ENCODE peak calls at places on chromosome 13, in six cellular contexts. H is ovary, U is body of pancreas, E is heart left ventricle, Z is breast epithelium, D is IMR-90. J is an unnamed sample.
A peak's percentile ranks its signal among the peaks of the same experiment; 100 is the strongest.

GRCh38 chr13:21458457-21458815 is 667 bp downstream of the ZDHHC20 start:
- DNase-seq in H (peak; percentile 19), U (peak; percentile 59), E (peak; percentile 34), Z (peak; percentile 50), D (no peak), J (peak; percentile 36)

GRCh38 chr13:102333320-102334181 is 68.3 kb downstream of the FGF14 start:
- DNase-seq in H (no peak), U (no peak), E (no peak), Z (no peak), D (no peak), J (no peak)

GRCh38 chr13:97005631-97006262 is 11.5 kb upstream of the OXGR1 start:
- DNase-seq in H (no peak), U (no peak), E (no peak), Z (no peak), D (peak; percentile 76), J (no peak)

GRCh38 chr13:76421011-76421410 is 465.2 kb downstream of the KCTD12 start:
- DNase-seq in H (no peak), U (no peak), E (no peak), Z (no peak), D (no peak), J (no peak)

GRCh38 chr13:101691326-101691725 is 238.9 kb downstream of the ITGBL1 start:
- DNase-seq in H (no peak), U (no peak), E (no peak), Z (no peak), D (no peak), J (no peak)

GRCh38 chr13:40221460-40222201 is 444.8 kb downstream of the FOXO1 start:
- DNase-seq in H (peak; percentile 43), U (peak; percentile 43), E (no peak), Z (peak; percentile 58), D (no peak), J (no peak)

GRCh38 chr13:22061371-22061805 is 390.5 kb downstream of the FGF9 start:
- DNase-seq in H (no peak), U (no peak), E (no peak), Z (no peak), D (no peak), J (no peak)

GRCh38 chr13:37889811-37890210 is 20.2 kb upstream of the TRPC4 start:
- DNase-seq in H (no peak), U (no peak), E (no peak), Z (no peak), D (no peak), J (no peak)

GRCh38 chr13:50484472-50485113 is 358.9 kb downstream of the DLEU7 start:
- DNase-seq in H (no peak), U (no peak), E (no peak), Z (no peak), D (no peak), J (no peak)

GRCh38 chr13:81302125-81302524 is 961.2 kb upstream of the SPRY2 start:
- DNase-seq in H (no peak), U (no peak), E (no peak), Z (no peak), D (no peak), J (no peak)

GRCh38 chr13:110743687-110744086 is 30.2 kb downstream of the ING1 start:
- DNase-seq in H (no peak), U (no peak), E (no peak), Z (no peak), D (no peak), J (no peak)

GRCh38 chr13:109840201-109840892 is 54.0 kb upstream of the IRS2 start:
- DNase-seq in H (no peak), U (no peak), E (no peak), Z (no peak), D (peak; percentile 56), J (no peak)

GRCh38 chr13:66875264-66875663 is 354.9 kb downstream of the PCDH9 start:
- DNase-seq in H (no peak), U (no peak), E (no peak), Z (no peak), D (no peak), J (no peak)

GRCh38 chr13:54241719-54242118 is 1213.1 kb downstream of the OLFM4 start:
- DNase-seq in H (no peak), U (peak; percentile 11), E (no peak), Z (no peak), D (no peak), J (no peak)

GRCh38 chr13:75762967-75763366 is 126.8 kb downstream of the LMO7 start:
- DNase-seq in H (no peak), U (no peak), E (no peak), Z (no peak), D (no peak), J (no peak)

GRCh38 chr13:110250258-110250891 is 56.6 kb downstream of the COL4A1 start:
- DNase-seq in H (peak; percentile 48), U (no peak), E (peak; percentile 82), Z (no peak), D (peak; percentile 77), J (peak; percentile 90)

GRCh38 chr13:110714798-110715394 is 1.4 kb downstream of the ING1 start:
- DNase-seq in H (peak; percentile 66), U (peak; percentile 66), E (peak; percentile 66), Z (peak; percentile 59), D (peak; percentile 25), J (peak; percentile 94)

GRCh38 chr13:99265823-99266426 is 7.7 kb upstream of the GPR18 start:
- DNase-seq in H (no peak), U (no peak), E (no peak), Z (no peak), D (peak; percentile 63), J (no peak)

GRCh38 chr13:69425235-69425634 is 682.4 kb upstream of the ATXN8OS start:
- DNase-seq in H (no peak), U (no peak), E (no peak), Z (no peak), D (no peak), J (no peak)

GRCh38 chr13:25901460-25902376 is 150.1 kb downstream of the SHISA2 start:
- DNase-seq in H (no peak), U (no peak), E (no peak), Z (no peak), D (peak; percentile 11), J (no peak)

GRCh38 chr13:99293178-99293577 is 14.0 kb downstream of the GPR183 start:
- DNase-seq in H (no peak), U (no peak), E (no peak), Z (no peak), D (no peak), J (no peak)

GRCh38 chr13:49026851-49027250 is 51.1 kb downstream of the FNDC3A start:
- DNase-seq in H (no peak), U (no peak), E (no peak), Z (no peak), D (peak; percentile 48), J (no peak)

GRCh38 chr13:71217827-71218226 is 649.2 kb downstream of the DACH1 start:
- DNase-seq in H (no peak), U (no peak), E (no peak), Z (no peak), D (no peak), J (no peak)

GRCh38 chr13:106917673-106918652 is 350.0 kb upstream of the ARGLU1 start:
- DNase-seq in H (peak; percentile 29), U (peak; percentile 68), E (peak; percentile 67), Z (peak; percentile 51), D (peak; percentile 61), J (peak; percentile 52)

GRCh38 chr13:96998071-96998470 is 3.8 kb upstream of the OXGR1 start:
- DNase-seq in H (no peak), U (no peak), E (no peak), Z (no peak), D (no peak), J (no peak)

GRCh38 chr13:26485786-26486185 is 71.7 kb upstream of the WASF3 start:
- DNase-seq in H (no peak), U (no peak), E (no peak), Z (no peak), D (no peak), J (peak; percentile 57)

GRCh38 chr13:112106467-112107141 is 39.7 kb downstream of the SOX1 start:
- DNase-seq in H (no peak), U (no peak), E (no peak), Z (no peak), D (no peak), J (no peak)

DNA sequence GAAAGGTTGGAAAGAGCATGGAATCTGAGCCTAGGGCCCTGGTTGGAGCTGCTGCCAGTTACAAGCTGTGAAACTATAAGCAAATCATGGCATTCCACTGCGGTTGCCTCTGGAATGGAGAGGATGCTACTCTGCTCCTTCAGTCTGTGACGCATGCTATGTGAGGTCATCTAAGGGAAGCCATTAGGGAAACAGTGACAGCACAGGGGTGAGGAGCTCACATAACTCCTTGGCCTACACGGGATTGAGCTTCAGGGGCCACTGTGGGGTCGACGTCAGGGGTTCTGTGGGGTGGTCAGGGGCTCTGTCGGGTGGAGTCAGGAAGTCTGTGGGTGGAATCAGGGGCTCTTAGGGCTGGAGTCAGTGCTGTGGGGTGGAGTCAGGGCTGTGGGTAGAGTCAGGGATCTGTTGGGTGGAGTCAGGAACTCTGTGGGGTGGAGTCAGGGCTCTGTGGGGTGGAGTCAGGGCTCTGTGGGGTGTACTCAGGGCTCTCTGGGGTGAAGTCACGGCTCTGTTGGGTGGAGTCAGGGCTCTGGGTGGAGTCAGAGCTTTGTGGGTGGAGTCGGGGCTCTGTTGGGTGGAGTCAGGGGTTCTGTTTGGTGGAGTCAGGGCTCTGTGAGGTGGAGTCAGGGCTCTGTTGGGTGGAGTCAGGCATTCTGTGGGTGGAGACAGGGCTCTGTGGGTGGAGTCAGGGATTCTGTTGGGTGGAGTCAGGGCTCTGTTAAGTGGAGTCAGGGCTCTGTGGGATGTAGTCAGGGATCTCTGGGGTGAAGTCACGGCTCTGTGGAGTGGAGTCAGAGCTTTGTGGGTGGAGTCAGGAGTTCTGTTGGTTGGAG is 35.8 kb upstream of the MEDAG start:
- DNase-seq in H (peak; percentile 92), U (peak; percentile 35), E (peak; percentile 90), Z (peak; percentile 78), D (peak; percentile 100), J (peak; percentile 89)
- TF ChIP-seq POLR2A in H (peak; percentile 54), U (no peak), E (no peak), Z (no peak), D (peak; percentile 66), J (no peak)

GRCh38 chr13:51645154-51645650 is 60.9 kb downstream of the WDFY2 start:
- DNase-seq in H (no peak), U (no peak), E (no peak), Z (no peak), D (peak; percentile 57), J (no peak)
- H3K4me3 ChIP-seq in H (no peak overlapping the region), U (no peak overlapping the region), E (no peak overlapping the region), Z (no peak overlapping the region), D (no peak overlapping the region), J (no peak overlapping the region)

GRCh38 chr13:44050450-44051063 is 170.9 kb downstream of the LACC1 start:
- DNase-seq in H (no peak), U (no peak), E (no peak), Z (no peak), D (peak; percentile 52), J (no peak)
- TF ChIP-seq CTCF in H (peak; percentile 41), U (peak; percentile 76), E (peak; percentile 76), Z (peak; percentile 52), D (peak; percentile 75), J (no peak)

DNA sequence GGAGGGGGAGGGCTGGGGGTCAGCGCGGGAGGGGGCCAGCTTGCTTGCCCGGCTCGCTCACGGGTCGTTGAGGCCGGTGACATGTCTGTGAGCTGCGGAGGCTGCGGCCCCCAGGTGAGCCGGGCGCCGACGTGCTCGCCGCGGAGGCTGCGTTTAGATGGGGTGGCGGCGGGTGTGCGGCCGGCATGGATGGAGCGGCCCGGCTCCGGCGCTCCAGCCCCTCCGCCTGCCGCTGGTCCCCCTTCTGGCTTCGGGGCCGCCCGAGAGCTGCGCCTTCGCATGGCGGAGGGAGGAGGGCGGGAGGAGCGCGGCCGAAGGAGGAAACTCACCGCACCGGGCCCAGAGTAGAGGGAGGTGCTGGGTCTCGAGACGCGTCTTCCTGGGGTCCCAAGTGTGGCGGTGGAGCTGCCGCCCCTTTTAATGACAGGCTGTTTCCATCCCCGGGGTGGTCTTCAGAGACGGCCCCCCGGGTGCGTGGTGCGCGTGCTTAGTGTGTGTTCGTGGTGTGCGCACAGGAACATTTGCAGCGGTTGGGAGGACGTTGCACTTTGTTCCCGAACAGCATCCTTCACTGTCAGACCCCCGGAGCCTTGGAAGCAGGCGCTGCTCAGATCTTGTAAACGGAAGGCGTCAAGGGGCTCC is at the start of gene AKAP11:
- DNase-seq in H (no peak), U (peak; percentile 31), E (no peak), Z (peak; percentile 26), D (peak; percentile 28), J (peak; percentile 28)
- TF ChIP-seq POLR2A in H (peak; percentile 21), U (peak; percentile 42), E (no peak), Z (no peak), D (no peak), J (no peak)

J was measured in lower leg skin.